ENCODE peak calls at places on chromosome 19, in ten cellular contexts. X, K, L, M, H, G, I, Z, E and T are unnamed samples. For H3K4me1, the result is how much of the 10 kb centered on the place peaks cover.

GRCh38 chr19:34482380-34483250 is 1.1 kb downstream of the WTIP start:
- DNase-seq in H (no peak), I (peak), Z (no peak), K (no peak), G (no peak), E (peak), M (peak), L (no peak), X (no peak), T (peak)

GRCh38 chr19:49116544-49116943 is 2.4 kb downstream of the LIN7B start:
- DNase-seq in X (no peak), G (no peak), Z (no peak), E (no peak), H (no peak), L (peak), M (no peak), I (no peak), K (no peak), T (no peak)

GRCh38 chr19:39130337-39131254 is 5.0 kb downstream of the PAK4 start:
- DNase-seq in L (no peak), E (no peak), M (no peak), I (no peak), K (no peak), X (no peak), H (no peak), Z (no peak), G (no peak), T (no peak)

GRCh38 chr19:53624776-53625540 is 6.8 kb upstream of the DPRX start:
- DNase-seq in Z (no peak), E (no peak), H (no peak), G (no peak), M (no peak), L (no peak), X (no peak), I (no peak), K (no peak), T (no peak)

GRCh38 chr19:38678891-38679494 is 31.5 kb downstream of the ACTN4 start:
- DNase-seq in E (no peak), M (no peak), K (no peak), L (no peak), G (no peak), X (peak), Z (peak), H (no peak), I (no peak), T (no peak)

GRCh38 chr19:18789883-18790565 is 1.1 kb downstream of the COMP start:
- DNase-seq in H (no peak), K (no peak), X (no peak), I (no peak), G (no peak), L (no peak), Z (no peak), M (no peak), E (peak), T (peak)

GRCh38 chr19:43765109-43765876 is 10.5 kb upstream of the SMG9 start:
- DNase-seq in Z (peak), H (no peak), G (no peak), I (peak), M (peak), X (no peak), L (no peak), K (peak), E (no peak), T (no peak)

GRCh38 chr19:55472463-55472862 is 4.0 kb upstream of the ZNF628 start:
- DNase-seq in G (no peak), H (no peak), X (no peak), E (no peak), M (peak), L (no peak), K (no peak), Z (no peak), I (peak), T (no peak)

GRCh38 chr19:45097450-45097775 is 4.4 kb downstream of the PPP1R37 start:
- DNase-seq in Z (no peak), M (no peak), H (no peak), G (no peak), K (no peak), X (no peak), E (no peak), L (no peak), I (no peak), T (no peak)

GRCh38 chr19:2577722-2578335 is 101.9 kb downstream of the GADD45B start:
- DNase-seq in K (no peak), I (no peak), L (no peak), Z (no peak), X (no peak), M (no peak), E (no peak), H (no peak), G (no peak), T (no peak)

GRCh38 chr19:17598953-17599352 is 43.5 kb downstream of the COLGALT1 start:
- DNase-seq in H (no peak), K (no peak), L (no peak), I (no peak), X (no peak), E (no peak), G (no peak), M (no peak), Z (no peak), T (no peak)

GRCh38 chr19:3979674-3980352 is 5.5 kb downstream of the EEF2 start:
- DNase-seq in L (no peak), G (no peak), X (peak), H (no peak), I (no peak), Z (no peak), M (no peak), E (no peak), K (no peak), T (peak)

GRCh38 chr19:46416077-46416709 is 2.8 kb upstream of the CCDC8 start:
- DNase-seq in H (no peak), K (peak), Z (peak), I (peak), G (peak), E (peak), M (peak), X (peak), L (peak), T (peak)

GRCh38 chr19:24004166-24004565 is 82.8 kb upstream of the ZNF254 start:
- DNase-seq in E (no peak), L (no peak), M (no peak), Z (no peak), I (no peak), K (no peak), G (no peak), H (no peak), X (no peak), T (no peak)

GRCh38 chr19:46015961-46016425 is 6.9 kb downstream of the PGLYRP1 start:
- DNase-seq in L (no peak), K (no peak), M (peak), G (no peak), I (no peak), Z (no peak), E (peak), H (no peak), X (no peak), T (no peak)

GRCh38 chr19:49371184-49371583 is 7.5 kb downstream of the DKKL1 start:
- DNase-seq in E (no peak), K (no peak), H (no peak), X (no peak), Z (no peak), I (no peak), L (no peak), G (no peak), M (no peak), T (no peak)

GRCh38 chr19:48452255-48452654 is 3.1 kb upstream of the KCNJ14 start:
- DNase-seq in H (no peak), E (no peak), Z (no peak), X (no peak), K (no peak), G (no peak), M (no peak), I (no peak), L (no peak), T (no peak)

GRCh38 chr19:47239610-47240296 is 8.8 kb upstream of the BBC3 start:
- DNase-seq in L (peak), G (no peak), X (no peak), M (no peak), E (peak), Z (peak), H (no peak), I (peak), K (no peak), T (no peak)

GRCh38 chr19:50184196-50184595 is 19.2 kb upstream of the MYH14 start:
- DNase-seq in X (no peak), E (no peak), K (no peak), H (no peak), M (no peak), Z (no peak), I (no peak), L (no peak), G (no peak), T (no peak)

GRCh38 chr19:2188708-2189385 is 25.1 kb downstream of the DOT1L start:
- DNase-seq in L (no peak), I (no peak), Z (no peak), X (no peak), G (no peak), K (no peak), M (no peak), E (no peak), H (no peak), T (no peak)

GRCh38 chr19:45825917-45826893 is 11.1 kb upstream of the RSPH6A start:
- DNase-seq in X (no peak), E (no peak), I (no peak), K (no peak), M (no peak), Z (no peak), G (no peak), L (no peak), H (no peak), T (no peak)

GRCh38 chr19:1355258-1355973 is 28.3 kb upstream of the NDUFS7 start:
- DNase-seq in X (no peak), M (no peak), L (no peak), G (no peak), E (no peak), Z (no peak), H (no peak), K (no peak), I (no peak), T (no peak)

GRCh38 chr19:54420383-54421168 is 5.3 kb downstream of the TTYH1 start:
- DNase-seq in G (no peak), X (peak), K (no peak), I (no peak), M (peak), L (peak), E (peak), Z (no peak), H (no peak), T (peak)

GRCh38 chr19:53365899-53366493 is 491 bp downstream of the ZNF525 start:
- DNase-seq in I (peak), Z (peak), L (peak), E (peak), M (no peak), K (no peak), X (peak), H (no peak), G (peak), T (no peak)

GRCh38 chr19:15118789-15119494 is 11.7 kb downstream of the SYDE1 start:
- DNase-seq in X (no peak), H (no peak), I (no peak), Z (no peak), G (no peak), K (no peak), E (no peak), M (no peak), L (no peak), T (no peak)

GRCh38 chr19:48122421-48122820 is 11.8 kb upstream of the PLA2G4C start:
- DNase-seq in E (no peak), H (no peak), G (no peak), I (no peak), K (no peak), L (no peak), M (no peak), X (no peak), Z (no peak), T (no peak)

GRCh38 chr19:11767633-11768133 is 883 bp downstream of the ZNF441 start:
- DNase-seq in H (no peak), I (peak), M (no peak), X (peak), Z (peak), E (peak), G (peak), L (peak), K (no peak), T (no peak)

GRCh38 chr19:22606212-22606553 is 27.9 kb upstream of the ZNF492 start:
- DNase-seq in Z (no peak), X (no peak), I (no peak), G (peak), L (no peak), K (no peak), M (no peak), E (no peak), H (no peak), T (no peak)

GRCh38 chr19:55638864-55639359 is 1.9 kb upstream of the ZNF580 start:
- DNase-seq in H (no peak), Z (peak), I (no peak), M (peak), K (no peak), X (no peak), G (no peak), L (no peak), E (peak), T (peak)

GRCh38 chr19:42360787-42361544 is 29.1 kb downstream of the CNFN start:
- DNase-seq in I (peak), H (no peak), X (no peak), G (no peak), Z (no peak), L (no peak), K (no peak), M (no peak), E (peak), T (peak)

GRCh38 chr19:2736550-2737190 is 3.1 kb downstream of the SLC39A3 start:
- DNase-seq in H (no peak), I (no peak), X (no peak), G (no peak), K (no peak), M (no peak), Z (no peak), E (no peak), L (no peak), T (no peak)

GRCh38 chr19:7917292-7918061 is 2.7 kb upstream of the SNAPC2 start:
- DNase-seq in M (peak), G (no peak), L (no peak), E (peak), H (no peak), X (peak), Z (peak), I (peak), K (no peak), T (peak)

GRCh38 chr19:1412995-1413889 is 5.9 kb downstream of the DAZAP1 start:
- DNase-seq in M (no peak), I (no peak), L (no peak), H (no peak), Z (no peak), X (no peak), K (no peak), G (no peak), E (no peak), T (no peak)

GRCh38 chr19:51027126-51027806 is 850 bp upstream of the KLK11 start:
- DNase-seq in G (no peak), M (no peak), I (no peak), E (no peak), X (no peak), L (no peak), Z (no peak), H (no peak), K (no peak), T (no peak)

GRCh38 chr19:54316746-54317107 is 3.8 kb upstream of the LILRA5 start:
- DNase-seq in M (peak), H (no peak), L (no peak), G (peak), K (no peak), Z (peak), X (no peak), E (peak), I (no peak), T (no peak)

GRCh38 chr19:16589917-16590316 is 17.7 kb upstream of the SLC35E1 start:
- DNase-seq in L (no peak), I (no peak), K (no peak), M (no peak), Z (no peak), X (no peak), G (peak), H (no peak), E (no peak), T (no peak)
- H3K4me1 ChIP-seq in L (half or more), I (under half), K (half or more), M (under half), Z (half or more), X (half or more), G (half or more), H (half or more), E (under half), T (under half)

GRCh38 chr19:16585808-16586476 is 13.7 kb upstream of the SLC35E1 start:
- DNase-seq in G (no peak), X (no peak), I (no peak), H (no peak), K (no peak), L (no peak), Z (no peak), M (no peak), E (no peak), T (no peak)
- H3K4me1 ChIP-seq in G (half or more), X (half or more), I (under half), H (half or more), K (half or more), L (half or more), Z (half or more), M (under half), E (under half), T (under half)

GRCh38 chr19:35644206-35644986 is 2.9 kb downstream of the ETV2 start:
- DNase-seq in M (peak), E (peak), H (peak), I (peak), G (peak), K (peak), X (peak), L (peak), Z (peak), T (peak)
- H3K4me1 ChIP-seq in M (under half), E (under half), H (half or more), I (under half), G (under half), K (under half), X (under half), L (under half), Z (under half), T (under half)

GRCh38 chr19:14063100-14063499 is 1.2 kb upstream of the PALM3 start:
- DNase-seq in Z (no peak), M (no peak), E (no peak), K (no peak), G (no peak), L (no peak), H (no peak), I (no peak), X (no peak), T (no peak)
- H3K4me1 ChIP-seq in Z (under half), M (under half), E (under half), K (under half), G (under half), L (under half), H (under half), I (under half), X (under half), T (under half)

GRCh38 chr19:16327501-16327900 is 2.9 kb downstream of the KLF2 start:
- DNase-seq in Z (no peak), I (no peak), X (no peak), H (no peak), L (no peak), G (no peak), K (no peak), E (no peak), M (no peak), T (no peak)
- H3K4me1 ChIP-seq in Z (under half), I (under half), X (under half), H (half or more), L (half or more), G (under half), K (under half), E (under half), M (under half), T (under half)

GRCh38 chr19:30130356-30131122 is 188.5 kb downstream of the URI1 start:
- DNase-seq in K (no peak), I (no peak), M (no peak), Z (no peak), L (no peak), H (no peak), G (no peak), X (no peak), E (no peak), T (no peak)

GRCh38 chr19:30132312-30133075 is 190.5 kb downstream of the URI1 start:
- DNase-seq in L (no peak), Z (no peak), E (peak), X (no peak), I (no peak), K (no peak), H (no peak), M (no peak), G (no peak), T (no peak)

GRCh38 chr19:30131722-30132291 is 189.8 kb downstream of the URI1 start:
- DNase-seq in M (no peak), L (no peak), H (no peak), I (no peak), X (no peak), E (no peak), K (no peak), G (no peak), Z (no peak), T (no peak)

GRCh38 chr19:30133803-30134202 is 191.8 kb downstream of the URI1 start:
- DNase-seq in K (no peak), I (no peak), M (no peak), X (no peak), E (no peak), L (no peak), H (no peak), Z (no peak), G (no peak), T (no peak)

DNA sequence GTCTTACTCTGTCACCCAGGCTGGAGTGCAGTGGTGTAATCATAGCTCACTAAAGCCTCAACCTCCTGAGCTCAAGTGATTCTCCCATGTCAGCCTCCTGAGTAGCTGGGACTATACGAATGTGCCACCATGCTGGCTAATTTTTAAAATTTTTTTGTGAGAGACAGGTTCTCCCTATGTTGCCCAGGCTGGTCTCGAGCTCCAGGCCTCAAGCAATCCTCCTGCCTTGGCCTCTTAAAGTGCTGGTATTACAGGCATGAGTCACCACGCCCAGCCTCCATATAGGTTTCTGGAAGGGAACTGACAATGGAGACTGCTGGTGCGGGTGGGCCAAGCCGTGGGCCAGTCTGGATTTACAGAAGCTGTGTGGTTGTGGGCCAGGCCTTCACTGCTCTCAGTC is 189.2 kb downstream of the URI1 start:
- DNase-seq in M (no peak), K (no peak), H (no peak), I (no peak), E (no peak), L (no peak), Z (no peak), G (no peak), X (no peak), T (no peak)
- H3K4me1 ChIP-seq in M (under half), K (under half), H (under half), I (under half), E (under half), L (under half), Z (under half), G (under half), X (under half), T (under half)

GRCh38 chr19:16380314-16380695 is 55.7 kb downstream of the KLF2 start:
- DNase-seq in X (no peak), K (no peak), I (no peak), E (no peak), M (no peak), L (no peak), H (no peak), Z (peak), G (no peak), T (no peak)

GRCh38 chr19:16379521-16380313 is 55.1 kb downstream of the KLF2 start:
- DNase-seq in M (no peak), Z (peak), I (no peak), G (no peak), E (no peak), L (peak), H (no peak), X (no peak), K (no peak), T (no peak)

GRCh38 chr19:16381756-16382401 is 57.3 kb downstream of the KLF2 start:
- DNase-seq in L (peak), I (no peak), H (no peak), M (no peak), X (peak), Z (peak), G (no peak), K (peak), E (no peak), T (no peak)

GRCh38 chr19:16382775-16383543 is 58.3 kb downstream of the KLF2 start:
- DNase-seq in I (peak), H (no peak), L (peak), G (peak), M (peak), Z (peak), E (peak), X (peak), K (peak), T (peak)

DNA sequence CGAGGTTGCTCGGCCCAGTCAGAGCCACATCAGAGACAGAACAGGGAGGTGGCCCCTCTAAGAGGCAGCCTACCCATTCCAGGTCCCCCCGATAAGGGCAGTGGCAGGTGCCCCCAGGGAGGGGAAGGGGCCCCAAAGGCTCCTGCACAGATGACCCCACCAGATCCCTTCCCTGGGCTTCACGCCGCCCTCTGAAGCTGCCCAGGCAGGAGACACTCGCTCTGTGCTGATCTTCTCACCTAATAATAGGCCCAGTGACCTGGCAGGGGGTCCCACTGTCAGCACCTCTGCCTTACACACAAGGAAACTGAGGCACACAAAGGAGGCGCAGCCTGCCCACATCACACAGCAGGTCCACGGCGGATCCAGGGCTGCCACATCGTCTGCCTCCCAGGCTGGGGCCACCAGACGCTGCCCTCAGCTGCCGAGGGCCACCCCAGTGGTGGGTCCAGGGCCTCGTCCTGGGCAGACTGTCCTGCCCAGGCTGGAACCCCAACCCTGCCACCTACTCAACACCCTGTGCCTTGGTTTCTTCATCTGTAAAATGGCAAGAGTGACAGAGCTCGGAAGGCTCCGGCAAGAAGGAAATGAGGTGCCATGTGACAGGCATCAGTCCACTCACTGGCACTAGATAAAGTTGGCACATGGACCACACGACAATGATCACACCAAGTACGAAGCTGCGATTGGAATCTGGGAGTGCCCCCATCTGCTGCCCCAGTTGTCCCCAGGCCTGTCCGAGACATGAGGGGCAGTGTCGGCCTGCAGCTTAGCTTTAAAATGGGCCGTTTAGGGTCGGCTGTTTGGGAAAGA is 56.5 kb downstream of the KLF2 start:
- DNase-seq in K (no peak), G (no peak), I (no peak), M (no peak), L (peak), E (no peak), H (no peak), Z (peak), X (no peak), T (no peak)
- H3K4me1 ChIP-seq in K (under half), G (under half), I (under half), M (under half), L (half or more), E (under half), H (under half), Z (under half), X (under half), T (under half)